ENCODE peak calls at places on chromosomes 3 and 15, in nine cellular contexts. One of them, this sample, is unnamed.

GRCh38 chr3:173397161-173398110 is at the start of gene NLGN1:
- DNase-seq in right lobe of liver: peak; percentile 47
- DNase-seq in central memory CD4-positive, alpha-beta T cell: no peak
- DNase-seq in WERI-Rb-1: peak; percentile 69
- DNase-seq in activated T-helper 1 cell treated with anti-CD3 and anti-CD28 coated beads, Interleukin-2, amount 50 U/mL, for 16 hours: no peak
- DNase-seq in mesenchymal stem cell: peak; percentile 73
- DNase-seq in activated B cell treated with CpG ODN at 0.5 μM for 24 hours: no peak
- DNase-seq in foreskin fibroblast: peak; percentile 92
- DNase-seq in effector CD4-positive, alpha-beta T cell: no peak
- DNase-seq in this sample: peak; percentile 62

GRCh38 chr3:49868951-49869454 is 703 bp downstream of the CAMKV start:
- DNase-seq in right lobe of liver: no peak
- DNase-seq in central memory CD4-positive, alpha-beta T cell: no peak
- DNase-seq in WERI-Rb-1: peak; percentile 24
- DNase-seq in activated T-helper 1 cell treated with anti-CD3 and anti-CD28 coated beads, Interleukin-2, amount 50 U/mL, for 16 hours: no peak
- DNase-seq in mesenchymal stem cell: no peak
- DNase-seq in activated B cell treated with CpG ODN at 0.5 μM for 24 hours: no peak
- DNase-seq in foreskin fibroblast: no peak
- DNase-seq in effector CD4-positive, alpha-beta T cell: no peak
- DNase-seq in this sample: no peak

GRCh38 chr3:139309046-139309660 is 34.7 kb upstream of the MRPS22 start:
- DNase-seq in right lobe of liver: no peak
- DNase-seq in central memory CD4-positive, alpha-beta T cell: no peak
- DNase-seq in WERI-Rb-1: no peak
- DNase-seq in activated T-helper 1 cell treated with anti-CD3 and anti-CD28 coated beads, Interleukin-2, amount 50 U/mL, for 16 hours: no peak
- DNase-seq in mesenchymal stem cell: no peak
- DNase-seq in activated B cell treated with CpG ODN at 0.5 μM for 24 hours: no peak
- DNase-seq in foreskin fibroblast: no peak
- DNase-seq in effector CD4-positive, alpha-beta T cell: no peak
- DNase-seq in this sample: peak; percentile 82

GRCh38 chr3:99544819-99545281 is 93.5 kb upstream of the COL8A1 start:
- DNase-seq in right lobe of liver: no peak
- DNase-seq in central memory CD4-positive, alpha-beta T cell: no peak
- DNase-seq in WERI-Rb-1: no peak
- DNase-seq in activated T-helper 1 cell treated with anti-CD3 and anti-CD28 coated beads, Interleukin-2, amount 50 U/mL, for 16 hours: no peak
- DNase-seq in mesenchymal stem cell: peak; percentile 40
- DNase-seq in activated B cell treated with CpG ODN at 0.5 μM for 24 hours: no peak
- DNase-seq in foreskin fibroblast: peak; percentile 70
- DNase-seq in effector CD4-positive, alpha-beta T cell: no peak
- DNase-seq in this sample: peak; percentile 82

GRCh38 chr15:70199124-70199482 is 101.4 kb upstream of the TLE3 start:
- DNase-seq in right lobe of liver: no peak
- DNase-seq in central memory CD4-positive, alpha-beta T cell: no peak
- DNase-seq in WERI-Rb-1: no peak
- DNase-seq in activated T-helper 1 cell treated with anti-CD3 and anti-CD28 coated beads, Interleukin-2, amount 50 U/mL, for 16 hours: no peak
- DNase-seq in mesenchymal stem cell: no peak
- DNase-seq in activated B cell treated with CpG ODN at 0.5 μM for 24 hours: no peak
- DNase-seq in foreskin fibroblast: no peak
- DNase-seq in effector CD4-positive, alpha-beta T cell: no peak
- DNase-seq in this sample: no peak

GRCh38 chr3:40660554-40660953 is 135.8 kb downstream of the ZNF621 start:
- DNase-seq in right lobe of liver: no peak
- DNase-seq in central memory CD4-positive, alpha-beta T cell: no peak
- DNase-seq in WERI-Rb-1: no peak
- DNase-seq in activated T-helper 1 cell treated with anti-CD3 and anti-CD28 coated beads, Interleukin-2, amount 50 U/mL, for 16 hours: no peak
- DNase-seq in mesenchymal stem cell: no peak
- DNase-seq in activated B cell treated with CpG ODN at 0.5 μM for 24 hours: no peak
- DNase-seq in foreskin fibroblast: no peak
- DNase-seq in effector CD4-positive, alpha-beta T cell: no peak
- DNase-seq in this sample: no peak

GRCh38 chr3:61769266-61769665 is 207.9 kb downstream of the PTPRG start:
- DNase-seq in right lobe of liver: no peak
- DNase-seq in central memory CD4-positive, alpha-beta T cell: no peak
- DNase-seq in WERI-Rb-1: no peak
- DNase-seq in activated T-helper 1 cell treated with anti-CD3 and anti-CD28 coated beads, Interleukin-2, amount 50 U/mL, for 16 hours: no peak
- DNase-seq in mesenchymal stem cell: no peak
- DNase-seq in activated B cell treated with CpG ODN at 0.5 μM for 24 hours: no peak
- DNase-seq in foreskin fibroblast: no peak
- DNase-seq in effector CD4-positive, alpha-beta T cell: no peak
- DNase-seq in this sample: no peak

GRCh38 chr3:45807645-45808540 is 11.6 kb upstream of the SLC6A20 start:
- DNase-seq in right lobe of liver: no peak
- DNase-seq in central memory CD4-positive, alpha-beta T cell: no peak
- DNase-seq in WERI-Rb-1: no peak
- DNase-seq in activated T-helper 1 cell treated with anti-CD3 and anti-CD28 coated beads, Interleukin-2, amount 50 U/mL, for 16 hours: no peak
- DNase-seq in mesenchymal stem cell: peak; percentile 17
- DNase-seq in activated B cell treated with CpG ODN at 0.5 μM for 24 hours: no peak
- DNase-seq in foreskin fibroblast: no peak
- DNase-seq in effector CD4-positive, alpha-beta T cell: no peak
- DNase-seq in this sample: peak; percentile 52

GRCh38 chr3:127792664-127793292 is 29.5 kb downstream of the MGLL start:
- DNase-seq in right lobe of liver: no peak
- DNase-seq in central memory CD4-positive, alpha-beta T cell: no peak
- DNase-seq in WERI-Rb-1: no peak
- DNase-seq in activated T-helper 1 cell treated with anti-CD3 and anti-CD28 coated beads, Interleukin-2, amount 50 U/mL, for 16 hours: no peak
- DNase-seq in mesenchymal stem cell: peak; percentile 80
- DNase-seq in activated B cell treated with CpG ODN at 0.5 μM for 24 hours: no peak
- DNase-seq in foreskin fibroblast: peak; percentile 99
- DNase-seq in effector CD4-positive, alpha-beta T cell: no peak
- DNase-seq in this sample: peak; percentile 93

GRCh38 chr3:4739289-4740236 is 239.7 kb upstream of the BHLHE40 start:
- DNase-seq in right lobe of liver: no peak
- DNase-seq in central memory CD4-positive, alpha-beta T cell: no peak
- DNase-seq in WERI-Rb-1: no peak
- DNase-seq in activated T-helper 1 cell treated with anti-CD3 and anti-CD28 coated beads, Interleukin-2, amount 50 U/mL, for 16 hours: no peak
- DNase-seq in mesenchymal stem cell: no peak
- DNase-seq in activated B cell treated with CpG ODN at 0.5 μM for 24 hours: no peak
- DNase-seq in foreskin fibroblast: no peak
- DNase-seq in effector CD4-positive, alpha-beta T cell: no peak
- DNase-seq in this sample: no peak

GRCh38 chr3:143363276-143363675 is 243.7 kb downstream of the CHST2 start:
- DNase-seq in right lobe of liver: no peak
- DNase-seq in central memory CD4-positive, alpha-beta T cell: no peak
- DNase-seq in WERI-Rb-1: no peak
- DNase-seq in activated T-helper 1 cell treated with anti-CD3 and anti-CD28 coated beads, Interleukin-2, amount 50 U/mL, for 16 hours: no peak
- DNase-seq in mesenchymal stem cell: peak; percentile 62
- DNase-seq in activated B cell treated with CpG ODN at 0.5 μM for 24 hours: no peak
- DNase-seq in foreskin fibroblast: peak; percentile 33
- DNase-seq in effector CD4-positive, alpha-beta T cell: no peak
- DNase-seq in this sample: peak; percentile 59

GRCh38 chr15:32799904-32800535 is 82.2 kb downstream of the GREM1 start:
- DNase-seq in right lobe of liver: no peak
- DNase-seq in central memory CD4-positive, alpha-beta T cell: no peak
- DNase-seq in WERI-Rb-1: no peak
- DNase-seq in activated T-helper 1 cell treated with anti-CD3 and anti-CD28 coated beads, Interleukin-2, amount 50 U/mL, for 16 hours: no peak
- DNase-seq in mesenchymal stem cell: no peak
- DNase-seq in activated B cell treated with CpG ODN at 0.5 μM for 24 hours: no peak
- DNase-seq in foreskin fibroblast: no peak
- DNase-seq in effector CD4-positive, alpha-beta T cell: no peak
- DNase-seq in this sample: no peak

GRCh38 chr15:51776952-51777574 is 25.7 kb downstream of the TMOD2 start:
- DNase-seq in right lobe of liver: no peak
- DNase-seq in central memory CD4-positive, alpha-beta T cell: peak; percentile 56
- DNase-seq in WERI-Rb-1: peak; percentile 72
- DNase-seq in activated T-helper 1 cell treated with anti-CD3 and anti-CD28 coated beads, Interleukin-2, amount 50 U/mL, for 16 hours: no peak
- DNase-seq in mesenchymal stem cell: peak; percentile 82
- DNase-seq in activated B cell treated with CpG ODN at 0.5 μM for 24 hours: no peak
- DNase-seq in foreskin fibroblast: peak; percentile 88
- DNase-seq in effector CD4-positive, alpha-beta T cell: peak; percentile 55
- DNase-seq in this sample: peak; percentile 81

GRCh38 chr3:129558772-129559564 is 16.0 kb downstream of the H1-8 start:
- DNase-seq in right lobe of liver: no peak
- DNase-seq in central memory CD4-positive, alpha-beta T cell: no peak
- DNase-seq in WERI-Rb-1: peak; percentile 80
- DNase-seq in activated T-helper 1 cell treated with anti-CD3 and anti-CD28 coated beads, Interleukin-2, amount 50 U/mL, for 16 hours: no peak
- DNase-seq in mesenchymal stem cell: peak; percentile 87
- DNase-seq in activated B cell treated with CpG ODN at 0.5 μM for 24 hours: no peak
- DNase-seq in foreskin fibroblast: peak; percentile 97
- DNase-seq in effector CD4-positive, alpha-beta T cell: no peak
- DNase-seq in this sample: peak; percentile 88

GRCh38 chr3:130656627-130657026 is 90.0 kb downstream of the PIK3R4 start:
- DNase-seq in right lobe of liver: no peak
- DNase-seq in central memory CD4-positive, alpha-beta T cell: no peak
- DNase-seq in WERI-Rb-1: no peak
- DNase-seq in activated T-helper 1 cell treated with anti-CD3 and anti-CD28 coated beads, Interleukin-2, amount 50 U/mL, for 16 hours: no peak
- DNase-seq in mesenchymal stem cell: no peak
- DNase-seq in activated B cell treated with CpG ODN at 0.5 μM for 24 hours: no peak
- DNase-seq in foreskin fibroblast: no peak
- DNase-seq in effector CD4-positive, alpha-beta T cell: no peak
- DNase-seq in this sample: no peak

GRCh38 chr3:133888739-133889340 is 6.8 kb downstream of the RAB6B start:
- DNase-seq in right lobe of liver: no peak
- DNase-seq in central memory CD4-positive, alpha-beta T cell: no peak
- DNase-seq in WERI-Rb-1: no peak
- DNase-seq in activated T-helper 1 cell treated with anti-CD3 and anti-CD28 coated beads, Interleukin-2, amount 50 U/mL, for 16 hours: no peak
- DNase-seq in mesenchymal stem cell: no peak
- DNase-seq in activated B cell treated with CpG ODN at 0.5 μM for 24 hours: no peak
- DNase-seq in foreskin fibroblast: no peak
- DNase-seq in effector CD4-positive, alpha-beta T cell: no peak
- DNase-seq in this sample: no peak

GRCh38 chr15:95864467-95864886 is 466.0 kb upstream of the NR2F2 start:
- DNase-seq in right lobe of liver: no peak
- DNase-seq in central memory CD4-positive, alpha-beta T cell: no peak
- DNase-seq in WERI-Rb-1: no peak
- DNase-seq in activated T-helper 1 cell treated with anti-CD3 and anti-CD28 coated beads, Interleukin-2, amount 50 U/mL, for 16 hours: no peak
- DNase-seq in mesenchymal stem cell: peak; percentile 52
- DNase-seq in activated B cell treated with CpG ODN at 0.5 μM for 24 hours: no peak
- DNase-seq in foreskin fibroblast: no peak
- DNase-seq in effector CD4-positive, alpha-beta T cell: no peak
- DNase-seq in this sample: peak; percentile 51

GRCh38 chr15:47477253-47477652 is 240.1 kb upstream of the SEMA6D start:
- DNase-seq in right lobe of liver: no peak
- DNase-seq in central memory CD4-positive, alpha-beta T cell: no peak
- DNase-seq in WERI-Rb-1: no peak
- DNase-seq in activated T-helper 1 cell treated with anti-CD3 and anti-CD28 coated beads, Interleukin-2, amount 50 U/mL, for 16 hours: no peak
- DNase-seq in mesenchymal stem cell: no peak
- DNase-seq in activated B cell treated with CpG ODN at 0.5 μM for 24 hours: no peak
- DNase-seq in foreskin fibroblast: peak; percentile 10
- DNase-seq in effector CD4-positive, alpha-beta T cell: no peak
- DNase-seq in this sample: no peak

GRCh38 chr15:57218826-57219576 is 157.3 kb upstream of the CGNL1 start:
- DNase-seq in right lobe of liver: no peak
- DNase-seq in central memory CD4-positive, alpha-beta T cell: no peak
- DNase-seq in WERI-Rb-1: peak; percentile 73
- DNase-seq in activated T-helper 1 cell treated with anti-CD3 and anti-CD28 coated beads, Interleukin-2, amount 50 U/mL, for 16 hours: no peak
- DNase-seq in mesenchymal stem cell: peak; percentile 90
- DNase-seq in activated B cell treated with CpG ODN at 0.5 μM for 24 hours: no peak
- DNase-seq in foreskin fibroblast: peak; percentile 95
- DNase-seq in effector CD4-positive, alpha-beta T cell: no peak
- DNase-seq in this sample: peak; percentile 93

GRCh38 chr15:25059698-25060471 is 105.1 kb downstream of the SNRPN start:
- DNase-seq in right lobe of liver: no peak
- DNase-seq in central memory CD4-positive, alpha-beta T cell: no peak
- DNase-seq in WERI-Rb-1: no peak
- DNase-seq in activated T-helper 1 cell treated with anti-CD3 and anti-CD28 coated beads, Interleukin-2, amount 50 U/mL, for 16 hours: no peak
- DNase-seq in mesenchymal stem cell: no peak
- DNase-seq in activated B cell treated with CpG ODN at 0.5 μM for 24 hours: peak; percentile 1
- DNase-seq in foreskin fibroblast: no peak
- DNase-seq in effector CD4-positive, alpha-beta T cell: no peak
- DNase-seq in this sample: no peak

GRCh38 chr3:14261229-14261628 is 82.6 kb downstream of the LSM3 start:
- DNase-seq in right lobe of liver: peak; percentile 80
- DNase-seq in central memory CD4-positive, alpha-beta T cell: peak; percentile 50
- DNase-seq in WERI-Rb-1: peak; percentile 85
- DNase-seq in activated T-helper 1 cell treated with anti-CD3 and anti-CD28 coated beads, Interleukin-2, amount 50 U/mL, for 16 hours: peak; percentile 61
- DNase-seq in mesenchymal stem cell: peak; percentile 77
- DNase-seq in activated B cell treated with CpG ODN at 0.5 μM for 24 hours: peak; percentile 67
- DNase-seq in foreskin fibroblast: peak; percentile 90
- DNase-seq in effector CD4-positive, alpha-beta T cell: peak; percentile 70
- DNase-seq in this sample: peak; percentile 86

GRCh38 chr15:26179906-26180305 is 316.8 kb upstream of the ATP10A start:
- DNase-seq in right lobe of liver: no peak
- DNase-seq in central memory CD4-positive, alpha-beta T cell: no peak
- DNase-seq in WERI-Rb-1: peak; percentile 71
- DNase-seq in activated T-helper 1 cell treated with anti-CD3 and anti-CD28 coated beads, Interleukin-2, amount 50 U/mL, for 16 hours: no peak
- DNase-seq in mesenchymal stem cell: no peak
- DNase-seq in activated B cell treated with CpG ODN at 0.5 μM for 24 hours: no peak
- DNase-seq in foreskin fibroblast: no peak
- DNase-seq in effector CD4-positive, alpha-beta T cell: no peak
- DNase-seq in this sample: no peak

GRCh38 chr3:87900061-87900460 is 158.7 kb downstream of the CGGBP1 start:
- DNase-seq in right lobe of liver: no peak
- DNase-seq in central memory CD4-positive, alpha-beta T cell: no peak
- DNase-seq in WERI-Rb-1: no peak
- DNase-seq in activated T-helper 1 cell treated with anti-CD3 and anti-CD28 coated beads, Interleukin-2, amount 50 U/mL, for 16 hours: no peak
- DNase-seq in mesenchymal stem cell: no peak
- DNase-seq in activated B cell treated with CpG ODN at 0.5 μM for 24 hours: no peak
- DNase-seq in foreskin fibroblast: no peak
- DNase-seq in effector CD4-positive, alpha-beta T cell: no peak
- DNase-seq in this sample: no peak

GRCh38 chr15:58980351-58980939 is 7.0 kb upstream of the RNF111 start:
- DNase-seq in right lobe of liver: no peak
- DNase-seq in central memory CD4-positive, alpha-beta T cell: peak; percentile 40
- DNase-seq in WERI-Rb-1: no peak
- DNase-seq in activated T-helper 1 cell treated with anti-CD3 and anti-CD28 coated beads, Interleukin-2, amount 50 U/mL, for 16 hours: no peak
- DNase-seq in mesenchymal stem cell: peak; percentile 53
- DNase-seq in activated B cell treated with CpG ODN at 0.5 μM for 24 hours: no peak
- DNase-seq in foreskin fibroblast: peak; percentile 54
- DNase-seq in effector CD4-positive, alpha-beta T cell: no peak
- DNase-seq in this sample: peak; percentile 61

GRCh38 chr15:34914316-34914715 is 55.2 kb downstream of the AQR start:
- DNase-seq in right lobe of liver: no peak
- DNase-seq in central memory CD4-positive, alpha-beta T cell: no peak
- DNase-seq in WERI-Rb-1: no peak
- DNase-seq in activated T-helper 1 cell treated with anti-CD3 and anti-CD28 coated beads, Interleukin-2, amount 50 U/mL, for 16 hours: no peak
- DNase-seq in mesenchymal stem cell: no peak
- DNase-seq in activated B cell treated with CpG ODN at 0.5 μM for 24 hours: no peak
- DNase-seq in foreskin fibroblast: no peak
- DNase-seq in effector CD4-positive, alpha-beta T cell: no peak
- DNase-seq in this sample: no peak

GRCh38 chr3:32401541-32402052 is 9.9 kb downstream of the CMTM7 start:
- DNase-seq in right lobe of liver: peak; percentile 78
- DNase-seq in central memory CD4-positive, alpha-beta T cell: peak; percentile 63
- DNase-seq in WERI-Rb-1: peak; percentile 69
- DNase-seq in activated T-helper 1 cell treated with anti-CD3 and anti-CD28 coated beads, Interleukin-2, amount 50 U/mL, for 16 hours: no peak
- DNase-seq in mesenchymal stem cell: peak; percentile 77
- DNase-seq in activated B cell treated with CpG ODN at 0.5 μM for 24 hours: peak; percentile 45
- DNase-seq in foreskin fibroblast: peak; percentile 87
- DNase-seq in effector CD4-positive, alpha-beta T cell: peak; percentile 48
- DNase-seq in this sample: peak; percentile 81

GRCh38 chr3:113794526-113794925 is 44.1 kb upstream of the GRAMD1C start:
- DNase-seq in right lobe of liver: no peak
- DNase-seq in central memory CD4-positive, alpha-beta T cell: no peak
- DNase-seq in WERI-Rb-1: no peak
- DNase-seq in activated T-helper 1 cell treated with anti-CD3 and anti-CD28 coated beads, Interleukin-2, amount 50 U/mL, for 16 hours: no peak
- DNase-seq in mesenchymal stem cell: no peak
- DNase-seq in activated B cell treated with CpG ODN at 0.5 μM for 24 hours: no peak
- DNase-seq in foreskin fibroblast: no peak
- DNase-seq in effector CD4-positive, alpha-beta T cell: no peak
- DNase-seq in this sample: no peak

GRCh38 chr3:124620600-124621063 is 109.6 kb upstream of the UMPS start:
- DNase-seq in right lobe of liver: peak; percentile 64
- DNase-seq in central memory CD4-positive, alpha-beta T cell: peak; percentile 16
- DNase-seq in WERI-Rb-1: no peak
- DNase-seq in activated T-helper 1 cell treated with anti-CD3 and anti-CD28 coated beads, Interleukin-2, amount 50 U/mL, for 16 hours: no peak
- DNase-seq in mesenchymal stem cell: peak; percentile 53
- DNase-seq in activated B cell treated with CpG ODN at 0.5 μM for 24 hours: no peak
- DNase-seq in foreskin fibroblast: peak; percentile 38
- DNase-seq in effector CD4-positive, alpha-beta T cell: no peak
- DNase-seq in this sample: peak; percentile 76

GRCh38 chr3:4517095-4517494 is 23.9 kb downstream of the ITPR1 start:
- DNase-seq in right lobe of liver: no peak
- DNase-seq in central memory CD4-positive, alpha-beta T cell: no peak
- DNase-seq in WERI-Rb-1: no peak
- DNase-seq in activated T-helper 1 cell treated with anti-CD3 and anti-CD28 coated beads, Interleukin-2, amount 50 U/mL, for 16 hours: no peak
- DNase-seq in mesenchymal stem cell: no peak
- DNase-seq in activated B cell treated with CpG ODN at 0.5 μM for 24 hours: no peak
- DNase-seq in foreskin fibroblast: no peak
- DNase-seq in effector CD4-positive, alpha-beta T cell: no peak
- DNase-seq in this sample: no peak

GRCh38 chr3:21297304-21297703 is 453.7 kb downstream of the ZNF385D start:
- DNase-seq in right lobe of liver: no peak
- DNase-seq in central memory CD4-positive, alpha-beta T cell: no peak
- DNase-seq in WERI-Rb-1: no peak
- DNase-seq in activated T-helper 1 cell treated with anti-CD3 and anti-CD28 coated beads, Interleukin-2, amount 50 U/mL, for 16 hours: no peak
- DNase-seq in mesenchymal stem cell: no peak
- DNase-seq in activated B cell treated with CpG ODN at 0.5 μM for 24 hours: no peak
- DNase-seq in foreskin fibroblast: no peak
- DNase-seq in effector CD4-positive, alpha-beta T cell: no peak
- DNase-seq in this sample: no peak

GRCh38 chr3:111454551-111454950 is 87.4 kb upstream of the CD96 start:
- DNase-seq in right lobe of liver: no peak
- DNase-seq in central memory CD4-positive, alpha-beta T cell: no peak
- DNase-seq in WERI-Rb-1: no peak
- DNase-seq in activated T-helper 1 cell treated with anti-CD3 and anti-CD28 coated beads, Interleukin-2, amount 50 U/mL, for 16 hours: no peak
- DNase-seq in mesenchymal stem cell: no peak
- DNase-seq in activated B cell treated with CpG ODN at 0.5 μM for 24 hours: no peak
- DNase-seq in foreskin fibroblast: no peak
- DNase-seq in effector CD4-positive, alpha-beta T cell: no peak
- DNase-seq in this sample: no peak